ENCODE peak calls at places on chromosomes 3 and 15, in four cellular contexts. I is stomach, M is transverse colon, V is GM12878. U is an unnamed sample.
A peak's percentile ranks its signal among the peaks of the same experiment; 100 is the strongest.

GRCh38 chr3:161320837-161321236 is 50.5 kb downstream of the SPTSSB start:
- DNase-seq in V (no peak), I (no peak), M (no peak), U (no peak)

GRCh38 chr3:100634493-100635272 is 25.3 kb downstream of the ADGRG7 start:
- DNase-seq in M (peak; percentile 74), I (peak; percentile 57), V (peak; percentile 31), U (no peak)

GRCh38 chr3:13501056-13501455 is 20.9 kb downstream of the HDAC11 start:
- DNase-seq in I (no peak), M (no peak), V (no peak), U (no peak)

GRCh38 chr3:34248352-34248751 is 449.9 kb downstream of the PDCD6IP start:
- DNase-seq in I (no peak), M (no peak), V (peak; percentile 42), U (no peak)

GRCh38 chr3:72973031-72973723 is 23.4 kb upstream of the PPP4R2 start:
- DNase-seq in V (no peak), M (peak; percentile 84), I (peak; percentile 60), U (no peak)

GRCh38 chr15:29270169-29270955 is 740 bp upstream of the NSMCE3 start:
- DNase-seq in V (peak; percentile 67), I (no peak), M (no peak), U (no peak)

GRCh38 chr3:46677096-46677702 is 16.3 kb downstream of the ALS2CL start:
- DNase-seq in I (no peak), M (no peak), V (no peak), U (no peak)

GRCh38 chr3:50450135-50450911 is 53.1 kb downstream of the CACNA2D2 start:
- DNase-seq in M (peak; percentile 66), I (peak; percentile 79), V (no peak), U (peak; percentile 75)

DNA sequence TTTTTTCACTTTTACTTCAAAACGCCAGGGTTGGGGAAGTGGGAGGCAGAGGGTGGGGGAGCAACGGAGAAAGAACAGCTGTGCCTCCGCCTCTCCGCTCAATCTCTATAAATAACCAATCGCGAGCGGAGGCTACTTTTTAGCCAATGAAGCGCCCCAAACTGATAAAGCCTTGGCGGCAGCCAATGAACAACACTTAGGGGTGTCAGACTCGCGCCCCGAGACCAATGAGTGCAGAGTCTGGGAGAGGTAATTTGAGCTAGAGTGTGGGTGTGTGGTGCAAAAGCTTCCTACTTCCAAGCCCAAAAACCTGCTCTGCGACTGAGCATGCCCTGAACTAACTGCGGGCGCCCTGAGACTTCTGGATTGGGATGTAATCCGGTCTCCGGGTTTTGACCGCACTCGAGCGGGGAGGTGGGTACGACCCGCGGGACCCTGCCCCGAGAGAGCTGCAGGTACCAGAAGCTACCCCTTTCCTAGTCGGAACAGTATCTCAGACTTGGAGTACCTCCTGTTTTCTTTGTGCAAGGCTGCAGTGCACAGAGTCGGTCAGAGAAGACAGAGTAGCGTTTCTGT is 800 bp upstream of the RAP2B start:
- DNase-seq in I (peak; percentile 93), V (peak; percentile 96), M (peak; percentile 91), U (peak; percentile 98)
- TF ChIP-seq POLR2A in I (no peak), V (no peak), M (peak; percentile 10), U (no peak)

GRCh38 chr3:30644615-30645014 is 38.2 kb downstream of the TGFBR2 start:
- DNase-seq in V (no peak), M (peak; percentile 47), I (peak; percentile 40), U (no peak)
- TF ChIP-seq POLR2AphosphoS5 in V (no peak), M (peak; percentile 18), I (peak; percentile 27), U (no peak)

DNA sequence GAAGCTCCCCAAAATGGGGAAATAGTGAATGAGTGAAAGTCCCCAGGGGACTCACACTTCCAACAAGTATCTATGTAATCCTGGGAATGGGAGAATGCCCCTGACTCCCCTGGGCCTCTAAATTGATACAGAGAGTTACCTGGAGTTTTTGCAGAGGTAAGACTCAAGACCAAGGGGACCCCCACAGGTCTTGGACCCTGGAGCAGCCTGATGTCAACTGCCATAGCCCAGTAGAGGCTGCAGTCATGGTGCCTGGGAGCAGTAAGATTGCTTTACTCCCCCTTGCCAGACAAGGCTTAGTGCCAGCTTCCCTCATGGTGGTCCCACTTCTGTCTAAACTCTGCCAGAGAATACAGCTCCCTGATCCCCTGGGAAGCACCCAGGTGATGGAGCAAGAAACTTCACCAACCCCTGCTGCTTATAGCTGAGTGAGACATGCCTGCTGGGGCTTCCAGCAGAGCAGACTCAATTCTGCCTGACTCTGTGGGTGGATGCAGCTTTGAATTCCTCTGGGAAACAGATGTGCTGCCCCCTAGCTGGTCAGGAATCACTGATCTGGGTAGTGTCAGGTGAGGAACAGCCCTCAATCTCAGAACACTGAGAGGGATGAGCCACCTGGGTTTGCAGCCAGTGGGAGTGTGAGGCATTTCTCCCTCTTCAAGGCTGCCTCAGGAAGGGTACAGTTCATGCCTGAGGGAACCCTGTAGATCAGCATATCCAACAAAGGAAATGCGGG is 485.9 kb downstream of the NSUN3 start:
- DNase-seq in M (no peak), V (no peak), I (no peak), U (no peak)
- TF ChIP-seq CTCF in M (no peak), V (no peak), I (no peak), U (no peak)

GRCh38 chr15:39592500-39592899 is 11.6 kb downstream of the THBS1 start:
- DNase-seq in M (peak; percentile 13), I (no peak), V (no peak), U (no peak)
- TF ChIP-seq POLR2A in M (no peak), I (no peak), V (no peak), U (no peak)

GRCh38 chr3:65597225-65597951 is 441.3 kb downstream of the MAGI1 start:
- DNase-seq in V (no peak), M (peak; percentile 12), I (peak; percentile 34), U (no peak)

GRCh38 chr3:65595222-65595996 is 443.3 kb downstream of the MAGI1 start:
- DNase-seq in M (no peak), V (no peak), I (no peak), U (no peak)

GRCh38 chr3:65595997-65596300 is 442.8 kb downstream of the MAGI1 start:
- DNase-seq in M (no peak), V (no peak), I (no peak), U (no peak)

GRCh38 chr3:65596511-65597224 is 442.1 kb downstream of the MAGI1 start:
- DNase-seq in V (no peak), M (no peak), I (no peak), U (no peak)

DNA sequence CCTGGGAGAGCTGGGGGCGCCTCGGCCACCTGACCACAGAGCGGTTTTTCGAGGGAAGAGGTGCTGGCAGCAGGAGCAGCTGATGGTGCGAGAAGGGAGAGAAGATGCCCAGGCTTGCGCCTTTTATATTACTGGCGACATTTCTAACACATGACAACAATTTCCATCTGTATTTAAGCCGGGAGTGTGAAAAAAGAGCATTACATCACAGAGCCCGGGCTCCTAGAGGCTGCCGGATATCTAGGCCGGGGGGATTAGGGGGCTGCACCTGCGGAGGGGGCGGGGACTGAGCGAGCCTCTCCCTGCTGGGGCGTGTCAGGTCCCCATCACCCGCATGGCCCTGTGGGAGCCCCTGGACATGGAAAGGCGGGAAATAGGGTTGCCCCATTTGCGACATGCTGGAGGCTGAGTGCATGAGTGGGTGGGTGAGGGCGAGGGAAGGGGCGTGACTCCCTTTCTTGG is 440.7 kb downstream of the MAGI1 start:
- DNase-seq in V (no peak), I (no peak), M (no peak), U (no peak)
- TF ChIP-seq POLR2AphosphoS5 in V (no peak), I (no peak), M (no peak), U (no peak)

DNA sequence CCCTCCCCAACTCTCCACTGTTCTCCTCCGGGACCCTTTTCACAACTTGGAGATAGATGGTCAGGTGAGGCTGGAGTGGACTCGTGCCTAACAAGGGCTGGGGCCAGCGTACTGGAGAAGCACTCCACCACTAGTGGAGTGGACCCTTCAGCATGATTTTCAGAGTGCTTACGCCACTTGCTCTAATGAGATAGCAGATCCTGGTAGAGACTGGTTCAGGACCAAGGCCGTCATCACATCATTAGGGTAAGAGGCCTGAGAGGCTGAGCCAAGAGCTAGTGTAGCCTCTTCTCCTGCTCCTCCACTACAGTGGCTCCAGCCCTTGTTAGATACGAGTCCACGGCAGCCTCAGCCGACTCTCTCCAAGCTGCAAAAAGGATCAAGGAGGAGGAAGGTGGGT is 66.9 kb upstream of the NTRK3 start:
- DNase-seq in M (no peak), I (no peak), V (no peak), U (no peak)
- TF ChIP-seq CTCF in M (no peak), I (no peak), V (no peak), U (no peak)

DNA sequence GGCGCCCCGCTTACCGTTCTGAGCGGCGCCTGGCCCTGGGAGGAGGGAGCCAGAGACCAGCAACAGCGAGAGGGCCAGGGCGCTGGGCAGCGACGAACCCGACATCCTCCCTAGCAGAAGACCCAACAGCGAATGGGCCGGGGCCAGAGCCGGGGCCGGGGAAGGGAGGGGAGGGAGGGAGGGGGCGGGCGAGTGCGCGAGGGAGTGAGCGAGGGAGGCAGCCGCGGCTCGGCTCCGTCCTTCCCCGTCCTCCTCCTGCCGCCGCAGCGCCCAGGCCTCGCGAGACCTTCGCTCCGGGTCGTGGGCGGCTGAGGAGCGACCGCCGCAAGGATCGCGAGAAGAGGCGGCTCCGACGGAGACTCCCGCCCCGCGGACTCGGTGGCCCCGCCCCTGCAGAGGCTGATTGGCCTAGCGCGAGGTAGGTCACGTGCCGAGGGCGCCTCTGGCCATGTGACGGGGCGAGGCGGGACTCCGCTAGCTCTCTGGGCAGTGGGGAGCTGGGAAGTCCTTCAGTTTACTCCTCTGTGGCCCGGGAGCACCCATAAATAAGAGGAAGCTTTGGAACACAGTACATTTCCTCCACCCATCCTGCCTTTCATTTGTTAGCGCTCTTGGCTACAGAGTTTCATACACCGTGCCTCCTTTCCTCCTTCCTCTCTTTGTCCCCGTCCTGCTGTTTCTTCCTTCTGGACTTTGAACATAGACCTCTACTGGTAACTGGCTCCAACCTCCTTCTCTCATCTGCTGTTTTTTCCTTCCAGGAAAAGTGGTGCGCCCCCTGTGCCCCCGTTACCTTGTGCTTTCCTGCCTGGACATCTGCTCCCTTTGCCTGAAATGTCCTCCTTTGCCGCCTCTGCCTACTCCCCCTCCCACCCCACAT is at the start of gene NPTN:
- DNase-seq in V (peak; percentile 84), M (peak; percentile 99), I (peak; percentile 99), U (peak; percentile 97)
- TF ChIP-seq POLR2A in V (peak; percentile 84), M (peak; percentile 86), I (no peak), U (peak; percentile 61)

GRCh38 chr15:89704411-89704810 is 13.8 kb downstream of the WDR93 start:
- DNase-seq in M (no peak), V (no peak), I (no peak), U (no peak)
- TF ChIP-seq POLR2AphosphoS5 in M (no peak), V (no peak), I (no peak), U (no peak)

GRCh38 chr3:126316515-126316939 is 40.7 kb downstream of the KLF15 start:
- DNase-seq in M (no peak), I (no peak), V (no peak), U (no peak)
- TF ChIP-seq CTCF in M (no peak), I (no peak), V (no peak), U (no peak)